ENCODE peak calls at places on chromosomes 5 and 9, in six cellular contexts. One of them, this sample, is unnamed.

GRCh38 chr9:135718616-135719015 is 16.6 kb downstream of the KCNT1 start:
- DNase-seq in heart left ventricle: no peak
- DNase-seq in uterus: no peak
- DNase-seq in fibroblast of lung: peak; percentile 42
- DNase-seq in BE2C: peak; percentile 93
- DNase-seq in epithelial cell of proximal tubule: no peak
- DNase-seq in this sample: no peak

GRCh38 chr5:149838881-149839739 is 105.5 kb downstream of the PDE6A start:
- DNase-seq in uterus: no peak
- DNase-seq in fibroblast of lung: peak; percentile 75
- DNase-seq in BE2C: no peak
- DNase-seq in heart left ventricle: no peak
- DNase-seq in epithelial cell of proximal tubule: no peak
- DNase-seq in this sample: no peak

GRCh38 chr5:55492449-55492848 is 42.3 kb downstream of the PLPP1 start:
- DNase-seq in uterus: no peak
- DNase-seq in fibroblast of lung: no peak
- DNase-seq in epithelial cell of proximal tubule: no peak
- DNase-seq in BE2C: no peak
- DNase-seq in heart left ventricle: no peak
- DNase-seq in this sample: no peak

GRCh38 chr5:146867996-146868708 is 10.4 kb downstream of the PPP2R2B start:
- DNase-seq in heart left ventricle: no peak
- DNase-seq in fibroblast of lung: no peak
- DNase-seq in BE2C: peak; percentile 10
- DNase-seq in uterus: no peak
- DNase-seq in epithelial cell of proximal tubule: no peak
- DNase-seq in this sample: no peak

GRCh38 chr9:33250458-33250995 is 10.6 kb downstream of the SPINK4 start:
- DNase-seq in BE2C: no peak
- DNase-seq in heart left ventricle: no peak
- DNase-seq in uterus: no peak
- DNase-seq in epithelial cell of proximal tubule: no peak
- DNase-seq in fibroblast of lung: peak; percentile 58
- DNase-seq in this sample: no peak

GRCh38 chr5:108727154-108727638 is 20.5 kb upstream of the FER start:
- DNase-seq in epithelial cell of proximal tubule: no peak
- DNase-seq in heart left ventricle: peak; percentile 35
- DNase-seq in uterus: peak; percentile 17
- DNase-seq in fibroblast of lung: no peak
- DNase-seq in BE2C: no peak
- DNase-seq in this sample: no peak

GRCh38 chr5:173201636-173202265 is 33.3 kb downstream of the NKX2-5 start:
- DNase-seq in epithelial cell of proximal tubule: peak; percentile 12
- DNase-seq in BE2C: no peak
- DNase-seq in uterus: no peak
- DNase-seq in heart left ventricle: no peak
- DNase-seq in fibroblast of lung: peak; percentile 80
- DNase-seq in this sample: peak; percentile 34

GRCh38 chr9:87662808-87663528 is 63.0 kb upstream of the CTSL start:
- DNase-seq in heart left ventricle: peak; percentile 59
- DNase-seq in fibroblast of lung: peak; percentile 85
- DNase-seq in epithelial cell of proximal tubule: no peak
- DNase-seq in BE2C: peak; percentile 90
- DNase-seq in uterus: peak; percentile 73
- DNase-seq in this sample: peak; percentile 28

GRCh38 chr5:98921947-98922508 is 6.8 kb downstream of the CHD1 start:
- DNase-seq in BE2C: no peak
- DNase-seq in uterus: no peak
- DNase-seq in fibroblast of lung: no peak
- DNase-seq in heart left ventricle: no peak
- DNase-seq in epithelial cell of proximal tubule: no peak
- DNase-seq in this sample: no peak

GRCh38 chr9:132698989-132699388 is 28.7 kb downstream of the GTF3C4 start:
- DNase-seq in fibroblast of lung: no peak
- DNase-seq in epithelial cell of proximal tubule: no peak
- DNase-seq in uterus: no peak
- DNase-seq in heart left ventricle: no peak
- DNase-seq in BE2C: no peak
- DNase-seq in this sample: peak; percentile 64

GRCh38 chr5:151597749-151598148 is 6.6 kb upstream of the FAT2 start:
- DNase-seq in uterus: no peak
- DNase-seq in fibroblast of lung: no peak
- DNase-seq in epithelial cell of proximal tubule: no peak
- DNase-seq in BE2C: no peak
- DNase-seq in heart left ventricle: no peak
- DNase-seq in this sample: no peak

GRCh38 chr9:20630241-20630943 is 8.1 kb upstream of the MLLT3 start:
- DNase-seq in heart left ventricle: no peak
- DNase-seq in BE2C: no peak
- DNase-seq in uterus: no peak
- DNase-seq in fibroblast of lung: peak; percentile 52
- DNase-seq in epithelial cell of proximal tubule: no peak
- DNase-seq in this sample: no peak

GRCh38 chr9:26292943-26293342 is 599.7 kb downstream of the CAAP1 start:
- DNase-seq in epithelial cell of proximal tubule: no peak
- DNase-seq in fibroblast of lung: peak; percentile 81
- DNase-seq in BE2C: no peak
- DNase-seq in uterus: no peak
- DNase-seq in heart left ventricle: no peak
- DNase-seq in this sample: peak; percentile 67

GRCh38 chr5:69493235-69493925 is 790 bp downstream of the OCLN start:
- DNase-seq in uterus: no peak
- DNase-seq in fibroblast of lung: peak; percentile 44
- DNase-seq in epithelial cell of proximal tubule: no peak
- DNase-seq in BE2C: peak; percentile 14
- DNase-seq in heart left ventricle: peak; percentile 7
- DNase-seq in this sample: no peak

GRCh38 chr5:123350744-123351143 is 72.5 kb downstream of the CEP120 start:
- DNase-seq in heart left ventricle: no peak
- DNase-seq in uterus: no peak
- DNase-seq in epithelial cell of proximal tubule: peak; percentile 31
- DNase-seq in BE2C: no peak
- DNase-seq in fibroblast of lung: peak; percentile 60
- DNase-seq in this sample: no peak

GRCh38 chr9:136306691-136307208 is 2.9 kb upstream of the CCDC187 start:
- DNase-seq in BE2C: peak; percentile 46
- DNase-seq in heart left ventricle: no peak
- DNase-seq in epithelial cell of proximal tubule: no peak
- DNase-seq in uterus: no peak
- DNase-seq in fibroblast of lung: no peak
- DNase-seq in this sample: no peak

GRCh38 chr5:933251-933861 is 40.7 kb downstream of the TRIP13 start:
- DNase-seq in BE2C: no peak
- DNase-seq in fibroblast of lung: no peak
- DNase-seq in heart left ventricle: no peak
- DNase-seq in epithelial cell of proximal tubule: no peak
- DNase-seq in uterus: peak; percentile 2
- DNase-seq in this sample: no peak

GRCh38 chr5:59380350-59380951 is 513.1 kb downstream of the PDE4D start:
- DNase-seq in uterus: no peak
- DNase-seq in epithelial cell of proximal tubule: peak; percentile 35
- DNase-seq in BE2C: no peak
- DNase-seq in fibroblast of lung: peak; percentile 95
- DNase-seq in heart left ventricle: no peak
- DNase-seq in this sample: peak; percentile 44

GRCh38 chr9:133188006-133188842 is 20.8 kb downstream of the OBP2B start:
- DNase-seq in uterus: no peak
- DNase-seq in epithelial cell of proximal tubule: no peak
- DNase-seq in fibroblast of lung: no peak
- DNase-seq in heart left ventricle: no peak
- DNase-seq in BE2C: peak; percentile 68
- DNase-seq in this sample: no peak

GRCh38 chr5:56311306-56311904 is 78.3 kb upstream of the ANKRD55 start:
- DNase-seq in epithelial cell of proximal tubule: peak; percentile 16
- DNase-seq in fibroblast of lung: no peak
- DNase-seq in heart left ventricle: no peak
- DNase-seq in BE2C: no peak
- DNase-seq in uterus: no peak
- DNase-seq in this sample: no peak

GRCh38 chr5:79689541-79690466 is at the start of gene CMYA5:
- DNase-seq in BE2C: no peak
- DNase-seq in heart left ventricle: peak; percentile 60
- DNase-seq in uterus: peak; percentile 67
- DNase-seq in fibroblast of lung: peak; percentile 28
- DNase-seq in epithelial cell of proximal tubule: no peak
- DNase-seq in this sample: peak; percentile 28

GRCh38 chr9:24245988-24246387 is 299.7 kb downstream of the IZUMO3 start:
- DNase-seq in epithelial cell of proximal tubule: no peak
- DNase-seq in uterus: no peak
- DNase-seq in fibroblast of lung: peak; percentile 3
- DNase-seq in heart left ventricle: no peak
- DNase-seq in BE2C: no peak
- DNase-seq in this sample: peak; percentile 4

GRCh38 chr9:92500725-92501124 is 18.4 kb upstream of the ASPN start:
- DNase-seq in BE2C: no peak
- DNase-seq in fibroblast of lung: no peak
- DNase-seq in uterus: no peak
- DNase-seq in heart left ventricle: no peak
- DNase-seq in epithelial cell of proximal tubule: no peak
- DNase-seq in this sample: no peak

GRCh38 chr5:128645582-128645981 is 107.5 kb upstream of the FBN2 start:
- DNase-seq in epithelial cell of proximal tubule: no peak
- DNase-seq in fibroblast of lung: no peak
- DNase-seq in uterus: no peak
- DNase-seq in BE2C: no peak
- DNase-seq in heart left ventricle: no peak
- DNase-seq in this sample: peak; percentile 50

GRCh38 chr9:4489919-4490704 is at the start of gene SLC1A1:
- DNase-seq in epithelial cell of proximal tubule: no peak
- DNase-seq in fibroblast of lung: peak; percentile 59
- DNase-seq in heart left ventricle: peak; percentile 62
- DNase-seq in BE2C: no peak
- DNase-seq in uterus: peak; percentile 36
- DNase-seq in this sample: no peak

GRCh38 chr5:83149671-83150070 is 72.3 kb downstream of the XRCC4 start:
- DNase-seq in fibroblast of lung: peak; percentile 83
- DNase-seq in heart left ventricle: no peak
- DNase-seq in BE2C: no peak
- DNase-seq in epithelial cell of proximal tubule: peak; percentile 55
- DNase-seq in uterus: no peak
- DNase-seq in this sample: no peak

GRCh38 chr5:37771203-37771611 is 68.6 kb downstream of the GDNF start:
- DNase-seq in heart left ventricle: no peak
- DNase-seq in fibroblast of lung: no peak
- DNase-seq in BE2C: no peak
- DNase-seq in uterus: no peak
- DNase-seq in epithelial cell of proximal tubule: no peak
- DNase-seq in this sample: no peak
- H3K4me3 ChIP-seq in heart left ventricle: no peak overlapping the region
- H3K4me3 ChIP-seq in fibroblast of lung: no peak overlapping the region
- H3K4me3 ChIP-seq in BE2C: no peak overlapping the region
- H3K4me3 ChIP-seq in uterus: no peak overlapping the region
- H3K4me3 ChIP-seq in epithelial cell of proximal tubule: no peak overlapping the region
- H3K4me3 ChIP-seq in this sample: no peak overlapping the region

GRCh38 chr5:1949253-1949652 is 66.5 kb upstream of the IRX4 start:
- DNase-seq in BE2C: no peak
- DNase-seq in epithelial cell of proximal tubule: no peak
- DNase-seq in heart left ventricle: no peak
- DNase-seq in fibroblast of lung: no peak
- DNase-seq in uterus: no peak
- DNase-seq in this sample: no peak
- H3K4me3 ChIP-seq in BE2C: no peak overlapping the region
- H3K4me3 ChIP-seq in epithelial cell of proximal tubule: no peak overlapping the region
- H3K4me3 ChIP-seq in heart left ventricle: no peak overlapping the region
- H3K4me3 ChIP-seq in fibroblast of lung: no peak overlapping the region
- H3K4me3 ChIP-seq in uterus: no peak overlapping the region
- H3K4me3 ChIP-seq in this sample: no peak overlapping the region

GRCh38 chr5:133047404-133047803 is 4.4 kb upstream of the HSPA4 start:
- DNase-seq in uterus: no peak
- DNase-seq in fibroblast of lung: no peak
- DNase-seq in heart left ventricle: no peak
- DNase-seq in BE2C: no peak
- DNase-seq in epithelial cell of proximal tubule: no peak
- DNase-seq in this sample: no peak
- H3K4me3 ChIP-seq in uterus: no peak overlapping the region
- H3K4me3 ChIP-seq in fibroblast of lung: no peak overlapping the region
- H3K4me3 ChIP-seq in heart left ventricle: no peak overlapping the region
- H3K4me3 ChIP-seq in BE2C: no peak overlapping the region
- H3K4me3 ChIP-seq in epithelial cell of proximal tubule: no peak overlapping the region
- H3K4me3 ChIP-seq in this sample: no peak overlapping the region

GRCh38 chr5:67006152-67006848 is 190.3 kb downstream of the CD180 start:
- DNase-seq in heart left ventricle: no peak
- DNase-seq in fibroblast of lung: no peak
- DNase-seq in epithelial cell of proximal tubule: no peak
- DNase-seq in uterus: no peak
- DNase-seq in BE2C: no peak
- DNase-seq in this sample: no peak
- H3K4me3 ChIP-seq in heart left ventricle: peak overlapping the region; percentile 67
- H3K4me3 ChIP-seq in fibroblast of lung: peak overlapping the region; percentile 76
- H3K4me3 ChIP-seq in epithelial cell of proximal tubule: no peak overlapping the region
- H3K4me3 ChIP-seq in uterus: no peak overlapping the region
- H3K4me3 ChIP-seq in BE2C: no peak overlapping the region
- H3K4me3 ChIP-seq in this sample: no peak overlapping the region

This sample was measured in retinal pigment epithelial cell.